ENCODE peak calls at places on chromosomes 6 and 20, in six cellular contexts. One of them, this sample, is unnamed.

GRCh38 chr6:14366880-14367279 is 249.3 kb downstream of the CD83 start:
- DNase-seq in H9: no peak
- DNase-seq in H1: no peak
- DNase-seq in mesenchymal stem cell: no peak
- DNase-seq in neuronal stem cell: no peak
- DNase-seq in trophoblast cell: peak
- DNase-seq in this sample: no peak

GRCh38 chr6:165821754-165822153 is 158.7 kb upstream of the PDE10A start:
- DNase-seq in trophoblast cell: no peak
- DNase-seq in H9: no peak
- DNase-seq in neuronal stem cell: no peak
- DNase-seq in mesenchymal stem cell: no peak
- DNase-seq in H1: no peak
- DNase-seq in this sample: peak

GRCh38 chr6:21230536-21230935 is 363.0 kb upstream of the SOX4 start:
- DNase-seq in trophoblast cell: no peak
- DNase-seq in H1: no peak
- DNase-seq in neuronal stem cell: no peak
- DNase-seq in mesenchymal stem cell: no peak
- DNase-seq in H9: no peak
- DNase-seq in this sample: no peak

GRCh38 chr6:24513602-24514001 is 18.8 kb downstream of the ALDH5A1 start:
- DNase-seq in H9: no peak
- DNase-seq in neuronal stem cell: no peak
- DNase-seq in mesenchymal stem cell: no peak
- DNase-seq in trophoblast cell: no peak
- DNase-seq in H1: no peak
- DNase-seq in this sample: no peak

GRCh38 chr20:58921564-58921963 is 59.5 kb upstream of the NELFCD start:
- DNase-seq in H9: no peak
- DNase-seq in mesenchymal stem cell: no peak
- DNase-seq in neuronal stem cell: no peak
- DNase-seq in H1: no peak
- DNase-seq in trophoblast cell: no peak
- DNase-seq in this sample: no peak

GRCh38 chr6:100175814-100176275 is 181.8 kb upstream of the MCHR2 start:
- DNase-seq in neuronal stem cell: no peak
- DNase-seq in H9: no peak
- DNase-seq in trophoblast cell: peak
- DNase-seq in H1: no peak
- DNase-seq in mesenchymal stem cell: peak
- DNase-seq in this sample: peak

GRCh38 chr20:18743665-18744440 is 69.7 kb upstream of the SCP2D1 start:
- DNase-seq in trophoblast cell: no peak
- DNase-seq in H1: no peak
- DNase-seq in H9: no peak
- DNase-seq in neuronal stem cell: no peak
- DNase-seq in mesenchymal stem cell: no peak
- DNase-seq in this sample: no peak

GRCh38 chr6:47446974-47447373 is 30.6 kb upstream of the CD2AP start:
- DNase-seq in H1: no peak
- DNase-seq in mesenchymal stem cell: no peak
- DNase-seq in neuronal stem cell: no peak
- DNase-seq in trophoblast cell: no peak
- DNase-seq in H9: no peak
- DNase-seq in this sample: no peak

GRCh38 chr6:47924001-47924400 is 142.2 kb downstream of the OPN5 start:
- DNase-seq in mesenchymal stem cell: no peak
- DNase-seq in trophoblast cell: no peak
- DNase-seq in H9: no peak
- DNase-seq in neuronal stem cell: no peak
- DNase-seq in H1: no peak
- DNase-seq in this sample: no peak

GRCh38 chr20:37828584-37829527 is 74.1 kb upstream of the VSTM2L start:
- DNase-seq in H9: no peak
- DNase-seq in mesenchymal stem cell: no peak
- DNase-seq in H1: no peak
- DNase-seq in trophoblast cell: no peak
- DNase-seq in neuronal stem cell: no peak
- DNase-seq in this sample: no peak

GRCh38 chr20:858011-858410 is 24.5 kb downstream of the FAM110A start:
- DNase-seq in trophoblast cell: no peak
- DNase-seq in mesenchymal stem cell: no peak
- DNase-seq in H9: no peak
- DNase-seq in neuronal stem cell: no peak
- DNase-seq in H1: no peak
- DNase-seq in this sample: no peak

GRCh38 chr6:6331393-6331792 is 10.9 kb upstream of the F13A1 start:
- DNase-seq in mesenchymal stem cell: no peak
- DNase-seq in H9: no peak
- DNase-seq in neuronal stem cell: no peak
- DNase-seq in H1: no peak
- DNase-seq in trophoblast cell: no peak
- DNase-seq in this sample: no peak

GRCh38 chr20:4465855-4466545 is 255.7 kb upstream of the PRND start:
- DNase-seq in trophoblast cell: no peak
- DNase-seq in neuronal stem cell: no peak
- DNase-seq in H9: no peak
- DNase-seq in mesenchymal stem cell: no peak
- DNase-seq in H1: no peak
- DNase-seq in this sample: peak

GRCh38 chr6:88045521-88046136 is 2.0 kb upstream of the SPACA1 start:
- DNase-seq in H1: no peak
- DNase-seq in H9: no peak
- DNase-seq in neuronal stem cell: peak
- DNase-seq in trophoblast cell: no peak
- DNase-seq in mesenchymal stem cell: no peak
- DNase-seq in this sample: no peak

GRCh38 chr20:5100684-5101347 is 18.9 kb downstream of the PCNA start:
- DNase-seq in H9: peak
- DNase-seq in trophoblast cell: peak
- DNase-seq in neuronal stem cell: peak
- DNase-seq in H1: peak
- DNase-seq in mesenchymal stem cell: peak
- DNase-seq in this sample: peak

GRCh38 chr6:37049990-37050853 is 44.8 kb downstream of the FGD2 start:
- DNase-seq in neuronal stem cell: no peak
- DNase-seq in H1: no peak
- DNase-seq in H9: no peak
- DNase-seq in trophoblast cell: peak
- DNase-seq in mesenchymal stem cell: no peak
- DNase-seq in this sample: no peak

GRCh38 chr20:49583669-49584417 is 15.9 kb upstream of the PTGIS start:
- DNase-seq in H1: no peak
- DNase-seq in neuronal stem cell: no peak
- DNase-seq in trophoblast cell: peak
- DNase-seq in H9: no peak
- DNase-seq in mesenchymal stem cell: peak
- DNase-seq in this sample: peak

GRCh38 chr6:77290798-77291197 is 172.5 kb downstream of the HTR1B start:
- DNase-seq in H9: no peak
- DNase-seq in H1: no peak
- DNase-seq in mesenchymal stem cell: no peak
- DNase-seq in neuronal stem cell: no peak
- DNase-seq in trophoblast cell: no peak
- DNase-seq in this sample: peak

GRCh38 chr6:45880139-45880538 is 135.5 kb downstream of the CLIC5 start:
- DNase-seq in H9: no peak
- DNase-seq in mesenchymal stem cell: peak
- DNase-seq in H1: no peak
- DNase-seq in neuronal stem cell: no peak
- DNase-seq in trophoblast cell: peak
- DNase-seq in this sample: no peak

GRCh38 chr6:5058254-5058653 is 26.9 kb upstream of the PPP1R3G start:
- DNase-seq in H9: no peak
- DNase-seq in trophoblast cell: no peak
- DNase-seq in neuronal stem cell: no peak
- DNase-seq in H1: no peak
- DNase-seq in mesenchymal stem cell: no peak
- DNase-seq in this sample: no peak

GRCh38 chr6:158805698-158806373 is 13.3 kb downstream of the EZR start:
- DNase-seq in H9: no peak
- DNase-seq in mesenchymal stem cell: no peak
- DNase-seq in neuronal stem cell: no peak
- DNase-seq in H1: no peak
- DNase-seq in trophoblast cell: no peak
- DNase-seq in this sample: no peak
- H4K91ac ChIP-seq in H9: no peak
- H4K91ac ChIP-seq in mesenchymal stem cell: no peak
- H4K91ac ChIP-seq in neuronal stem cell: no peak
- H4K91ac ChIP-seq in H1: no peak
- H4K91ac ChIP-seq in trophoblast cell: no peak
- H4K91ac ChIP-seq in this sample: no peak

DNA sequence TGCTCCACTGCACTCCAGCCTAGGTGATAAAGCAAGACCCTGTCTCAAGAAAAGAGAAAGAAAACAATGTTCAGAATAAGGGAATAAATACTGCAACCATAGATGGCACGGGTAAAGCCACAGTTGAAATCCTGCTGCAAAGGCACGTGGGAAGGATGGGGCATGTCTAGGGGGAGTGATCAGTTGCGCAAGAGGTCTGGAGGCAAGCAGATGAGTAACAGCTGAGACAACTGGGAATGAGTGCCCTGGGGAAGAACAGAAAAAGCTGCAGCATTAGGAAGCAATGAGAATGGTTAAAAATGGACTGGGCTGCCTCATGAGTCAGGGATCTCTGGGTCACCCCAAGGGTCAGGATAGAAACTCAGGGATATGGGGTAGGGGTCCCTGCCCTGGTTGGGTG is 96.3 kb downstream of the GMPR start:
- DNase-seq in H9: no peak
- DNase-seq in neuronal stem cell: no peak
- DNase-seq in H1: no peak
- DNase-seq in mesenchymal stem cell: peak
- DNase-seq in trophoblast cell: peak
- DNase-seq in this sample: peak
- H3K4me2 ChIP-seq in H9: no peak
- H3K4me2 ChIP-seq in neuronal stem cell: no peak
- H3K4me2 ChIP-seq in H1: no peak
- H3K4me2 ChIP-seq in mesenchymal stem cell: no peak
- H3K4me2 ChIP-seq in trophoblast cell: no peak
- H3K4me2 ChIP-seq in this sample: no peak

GRCh38 chr20:9573598-9573997 is 59.2 kb downstream of the LAMP5 start:
- DNase-seq in H9: no peak
- DNase-seq in neuronal stem cell: peak
- DNase-seq in trophoblast cell: no peak
- DNase-seq in H1: peak
- DNase-seq in mesenchymal stem cell: no peak
- DNase-seq in this sample: no peak
- H4K91ac ChIP-seq in H9: no peak
- H4K91ac ChIP-seq in neuronal stem cell: peak
- H4K91ac ChIP-seq in trophoblast cell: no peak
- H4K91ac ChIP-seq in H1: peak
- H4K91ac ChIP-seq in mesenchymal stem cell: no peak
- H4K91ac ChIP-seq in this sample: no peak

DNA sequence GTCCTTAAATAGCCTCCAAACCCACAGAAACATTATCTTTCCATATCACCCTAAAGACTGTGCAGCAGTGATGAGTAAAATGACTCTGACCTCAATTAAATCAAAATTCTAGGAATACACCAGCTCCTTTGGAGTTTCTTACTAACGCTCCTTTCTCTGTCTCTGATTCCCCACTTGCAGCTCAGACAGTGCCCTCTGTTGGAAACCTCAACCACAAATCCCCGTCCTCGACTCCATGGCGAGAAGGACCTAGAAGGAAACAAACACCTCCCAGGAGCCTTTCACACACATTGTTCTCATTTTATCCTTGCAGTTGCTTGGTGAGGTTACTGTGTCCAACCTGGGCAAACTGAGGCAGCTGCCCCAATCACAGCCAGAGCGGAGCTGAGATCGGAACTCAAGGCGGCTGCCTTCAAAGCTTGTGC is 17.7 kb upstream of the PARD6B start:
- DNase-seq in trophoblast cell: peak
- DNase-seq in H9: peak
- DNase-seq in H1: peak
- DNase-seq in mesenchymal stem cell: no peak
- DNase-seq in neuronal stem cell: no peak
- DNase-seq in this sample: peak
- H3K4me2 ChIP-seq in trophoblast cell: no peak
- H3K4me2 ChIP-seq in H9: no peak
- H3K4me2 ChIP-seq in H1: no peak
- H3K4me2 ChIP-seq in mesenchymal stem cell: no peak
- H3K4me2 ChIP-seq in neuronal stem cell: no peak
- H3K4me2 ChIP-seq in this sample: no peak

GRCh38 chr20:44081476-44081875 is 105.5 kb downstream of the JPH2 start:
- DNase-seq in H9: no peak
- DNase-seq in mesenchymal stem cell: no peak
- DNase-seq in H1: no peak
- DNase-seq in neuronal stem cell: no peak
- DNase-seq in trophoblast cell: no peak
- DNase-seq in this sample: no peak
- H4K91ac ChIP-seq in H9: no peak
- H4K91ac ChIP-seq in mesenchymal stem cell: no peak
- H4K91ac ChIP-seq in H1: no peak
- H4K91ac ChIP-seq in neuronal stem cell: no peak
- H4K91ac ChIP-seq in trophoblast cell: no peak
- H4K91ac ChIP-seq in this sample: peak

GRCh38 chr6:169939554-169940164 is 188.2 kb downstream of the ERMARD start:
- DNase-seq in mesenchymal stem cell: no peak
- DNase-seq in H1: no peak
- DNase-seq in trophoblast cell: no peak
- DNase-seq in H9: no peak
- DNase-seq in neuronal stem cell: no peak
- DNase-seq in this sample: no peak

GRCh38 chr6:169937389-169938261 is 186.2 kb downstream of the ERMARD start:
- DNase-seq in trophoblast cell: no peak
- DNase-seq in neuronal stem cell: no peak
- DNase-seq in H1: no peak
- DNase-seq in H9: no peak
- DNase-seq in mesenchymal stem cell: no peak
- DNase-seq in this sample: no peak

GRCh38 chr6:169938262-169938701 is 186.9 kb downstream of the ERMARD start:
- DNase-seq in H9: no peak
- DNase-seq in mesenchymal stem cell: no peak
- DNase-seq in trophoblast cell: no peak
- DNase-seq in neuronal stem cell: no peak
- DNase-seq in H1: no peak
- DNase-seq in this sample: no peak

GRCh38 chr6:169940554-169941290 is 189.3 kb downstream of the ERMARD start:
- DNase-seq in H9: no peak
- DNase-seq in trophoblast cell: no peak
- DNase-seq in neuronal stem cell: no peak
- DNase-seq in mesenchymal stem cell: no peak
- DNase-seq in H1: no peak
- DNase-seq in this sample: no peak

GRCh38 chr6:169938731-169939130 is 187.3 kb downstream of the ERMARD start:
- DNase-seq in neuronal stem cell: no peak
- DNase-seq in trophoblast cell: no peak
- DNase-seq in H9: no peak
- DNase-seq in mesenchymal stem cell: no peak
- DNase-seq in H1: no peak
- DNase-seq in this sample: no peak
- H3K4me2 ChIP-seq in neuronal stem cell: no peak
- H3K4me2 ChIP-seq in trophoblast cell: no peak
- H3K4me2 ChIP-seq in H9: no peak
- H3K4me2 ChIP-seq in mesenchymal stem cell: no peak
- H3K4me2 ChIP-seq in H1: no peak
- H3K4me2 ChIP-seq in this sample: no peak